ENCODE peak calls at places on chromosomes 11 and 22, in nine cellular contexts. C, K, P, A, V, O, B, D and E are unnamed samples.

GRCh38 chr11:34358258-34358665 is 452 bp upstream of the ABTB2 start:
- DNase-seq in C (no peak), D (no peak), B (no peak), O (no peak), A (peak), V (no peak), P (peak), K (peak), E (no peak)

GRCh38 chr11:32391479-32391878 is 43.9 kb downstream of the WT1 start:
- DNase-seq in V (no peak), C (no peak), P (no peak), K (no peak), A (no peak), B (no peak), O (no peak), D (no peak), E (no peak)

GRCh38 chr11:45713573-45713972 is 48.2 kb upstream of the CHST1 start:
- DNase-seq in K (no peak), C (no peak), D (no peak), V (no peak), B (no peak), P (no peak), A (no peak), O (no peak), E (no peak)

GRCh38 chr11:10365045-10365444 is 60.2 kb downstream of the ADM start:
- DNase-seq in K (no peak), C (no peak), P (no peak), V (no peak), B (no peak), O (no peak), D (no peak), A (no peak), E (no peak)

GRCh38 chr22:45804986-45805325 is 133.3 kb downstream of the ATXN10 start:
- DNase-seq in V (no peak), C (no peak), B (no peak), O (peak), A (no peak), D (no peak), P (peak), K (no peak), E (no peak)

GRCh38 chr11:45884596-45885185 is 760 bp upstream of the MAPK8IP1 start:
- DNase-seq in B (no peak), A (no peak), C (no peak), K (no peak), V (no peak), D (no peak), O (no peak), P (no peak), E (no peak)

GRCh38 chr11:47338396-47339241 is 13.9 kb downstream of the MYBPC3 start:
- DNase-seq in B (no peak), K (no peak), P (no peak), D (no peak), V (no peak), A (no peak), O (no peak), C (no peak), E (no peak)

GRCh38 chr11:128848815-128849455 is 18.2 kb downstream of the KCNJ1 start:
- DNase-seq in A (peak), B (peak), P (no peak), D (peak), O (peak), K (peak), C (peak), V (peak), E (peak)

GRCh38 chr11:119843760-119844330 is 114.8 kb upstream of the NECTIN1 start:
- DNase-seq in B (no peak), D (no peak), O (peak), V (no peak), C (no peak), A (no peak), P (no peak), K (peak), E (no peak)

GRCh38 chr11:26623076-26623666 is 51.1 kb upstream of the MUC15 start:
- DNase-seq in B (no peak), P (peak), A (no peak), D (no peak), K (no peak), C (no peak), O (no peak), V (no peak), E (no peak)

GRCh38 chr22:38850941-38851849 is 7.4 kb upstream of the NPTXR start:
- DNase-seq in A (no peak), D (no peak), B (no peak), C (no peak), K (no peak), O (no peak), P (peak), V (no peak), E (no peak)

GRCh38 chr11:119108151-119108856 is 1.2 kb downstream of the C2CD2L start:
- DNase-seq in P (no peak), V (peak), A (no peak), B (no peak), C (peak), D (peak), O (peak), K (peak), E (peak)

GRCh38 chr11:2072551-2073261 is 66.5 kb downstream of the IGF2 start:
- DNase-seq in O (no peak), A (no peak), B (no peak), C (no peak), D (no peak), V (no peak), K (no peak), P (no peak), E (no peak)

GRCh38 chr11:82996966-82997606 is 74.6 kb downstream of the RAB30 start:
- DNase-seq in O (no peak), B (no peak), D (no peak), K (peak), V (no peak), C (no peak), P (no peak), A (no peak), E (no peak)

GRCh38 chr11:88345408-88345807 is 7.9 kb upstream of the CTSC start:
- DNase-seq in C (no peak), K (no peak), O (no peak), P (peak), D (no peak), B (no peak), A (no peak), V (peak), E (no peak)